ENCODE peak calls at places on chromosomes 3 and 15, in five cellular contexts. L, O, X, Y and N are unnamed samples.

GRCh38 chr3:72352176-72352575 is 496.1 kb downstream of the SHQ1 start:
- DNase-seq in L (no peak), Y (no peak), O (no peak), X (no peak), N (no peak)

GRCh38 chr3:294096-294495 is 97.5 kb downstream of the CHL1 start:
- DNase-seq in L (no peak), Y (no peak), X (no peak), O (no peak), N (no peak)

GRCh38 chr3:183478501-183478900 is 50.1 kb upstream of the MCF2L2 start:
- DNase-seq in X (no peak), L (no peak), Y (no peak), O (no peak), N (no peak)

GRCh38 chr3:46114324-46114988 is 87.2 kb upstream of the XCR1 start:
- DNase-seq in Y (peak), X (no peak), L (no peak), O (no peak), N (no peak)

GRCh38 chr3:134348524-134348923 is 25.7 kb downstream of the AMOTL2 start:
- DNase-seq in X (no peak), Y (no peak), L (peak), O (no peak), N (peak)

GRCh38 chr15:98881526-98882517 is 125.8 kb downstream of the PGPEP1L start:
- DNase-seq in Y (peak), L (peak), X (no peak), O (peak), N (peak)

GRCh38 chr15:95300958-95301357 is 1029.5 kb upstream of the NR2F2 start:
- DNase-seq in L (no peak), O (no peak), X (no peak), Y (no peak), N (no peak)

GRCh38 chr15:88630141-88630721 is 8.6 kb upstream of the ISG20 start:
- DNase-seq in L (no peak), Y (no peak), X (no peak), O (no peak), N (no peak)

GRCh38 chr3:46258525-46258924 is 16.3 kb downstream of the CCR3 start:
- DNase-seq in O (no peak), Y (no peak), L (no peak), X (no peak), N (no peak)

GRCh38 chr3:13650210-13651056 is 101.5 kb downstream of the FBLN2 start:
- DNase-seq in O (peak), X (no peak), L (peak), Y (peak), N (no peak)

GRCh38 chr15:65666257-65666656 is 44.5 kb downstream of the SLC24A1 start:
- DNase-seq in X (no peak), Y (no peak), O (no peak), L (no peak), N (no peak)

GRCh38 chr15:88232771-88233170 is 23.8 kb downstream of the NTRK3 start:
- DNase-seq in L (no peak), O (no peak), Y (no peak), X (no peak), N (no peak)

GRCh38 chr3:89180334-89180733 is 72.9 kb downstream of the EPHA3 start:
- DNase-seq in X (no peak), L (no peak), Y (no peak), O (no peak), N (no peak)

GRCh38 chr3:55692295-55692957 is 205.3 kb upstream of the WNT5A start:
- DNase-seq in X (no peak), Y (no peak), O (no peak), L (no peak), N (no peak)

GRCh38 chr15:44081223-44082013 is 113.7 kb downstream of the FRMD5 start:
- DNase-seq in X (no peak), Y (no peak), L (no peak), O (no peak), N (no peak)

GRCh38 chr3:155323063-155323666 is 29.7 kb upstream of the STRIT1 start:
- DNase-seq in L (peak), X (peak), Y (peak), O (peak), N (peak)

GRCh38 chr15:59237119-59237853 is 30.6 kb downstream of the LDHAL6B start:
- DNase-seq in X (no peak), Y (no peak), O (no peak), L (no peak), N (no peak)

GRCh38 chr3:23710555-23710954 is 95.2 kb upstream of the UBE2E1 start:
- DNase-seq in O (peak), L (no peak), X (no peak), Y (no peak), N (no peak)

GRCh38 chr3:72903004-72903403 is 15.2 kb downstream of the GXYLT2 start:
- DNase-seq in X (no peak), O (no peak), L (no peak), Y (peak), N (peak)

GRCh38 chr3:194804796-194805195 is 119.1 kb downstream of the FAM43A start:
- DNase-seq in X (no peak), O (no peak), Y (no peak), L (no peak), N (no peak)

GRCh38 chr15:48718646-48719045 is 73.1 kb upstream of the FBN1 start:
- DNase-seq in L (no peak), Y (no peak), O (no peak), X (no peak), N (no peak)

GRCh38 chr3:171986755-171987535 is 52.4 kb upstream of the FNDC3B start:
- DNase-seq in Y (no peak), X (no peak), O (no peak), L (no peak), N (no peak)

GRCh38 chr3:186779204-186779603 is 4.2 kb upstream of the EIF4A2 start:
- DNase-seq in L (no peak), O (no peak), X (no peak), Y (no peak), N (no peak)

GRCh38 chr15:70541511-70541910 is 221.8 kb downstream of the UACA start:
- DNase-seq in Y (no peak), O (no peak), L (no peak), X (no peak), N (no peak)

GRCh38 chr3:187336322-187336721 is 31.9 kb upstream of the RTP4 start:
- DNase-seq in Y (no peak), L (no peak), O (no peak), X (no peak), N (no peak)

GRCh38 chr15:57384816-57385215 is 8.5 kb downstream of the CGNL1 start:
- DNase-seq in L (no peak), X (no peak), O (no peak), Y (peak), N (no peak)

GRCh38 chr3:126130081-126130855 is 46.3 kb upstream of the SLC41A3 start:
- DNase-seq in O (no peak), L (no peak), X (no peak), Y (no peak), N (peak)

GRCh38 chr15:31069360-31070000 is 32.0 kb downstream of the TRPM1 start:
- DNase-seq in Y (peak), O (no peak), X (no peak), L (no peak), N (no peak)

GRCh38 chr3:129607391-129608068 is 1.1 kb upstream of the PLXND1 start:
- DNase-seq in X (no peak), O (no peak), Y (no peak), L (no peak), N (no peak)
- TF ChIP-seq EZH2 in X (no peak), O (no peak), Y (no peak), L (no peak), N (no peak)

DNA sequence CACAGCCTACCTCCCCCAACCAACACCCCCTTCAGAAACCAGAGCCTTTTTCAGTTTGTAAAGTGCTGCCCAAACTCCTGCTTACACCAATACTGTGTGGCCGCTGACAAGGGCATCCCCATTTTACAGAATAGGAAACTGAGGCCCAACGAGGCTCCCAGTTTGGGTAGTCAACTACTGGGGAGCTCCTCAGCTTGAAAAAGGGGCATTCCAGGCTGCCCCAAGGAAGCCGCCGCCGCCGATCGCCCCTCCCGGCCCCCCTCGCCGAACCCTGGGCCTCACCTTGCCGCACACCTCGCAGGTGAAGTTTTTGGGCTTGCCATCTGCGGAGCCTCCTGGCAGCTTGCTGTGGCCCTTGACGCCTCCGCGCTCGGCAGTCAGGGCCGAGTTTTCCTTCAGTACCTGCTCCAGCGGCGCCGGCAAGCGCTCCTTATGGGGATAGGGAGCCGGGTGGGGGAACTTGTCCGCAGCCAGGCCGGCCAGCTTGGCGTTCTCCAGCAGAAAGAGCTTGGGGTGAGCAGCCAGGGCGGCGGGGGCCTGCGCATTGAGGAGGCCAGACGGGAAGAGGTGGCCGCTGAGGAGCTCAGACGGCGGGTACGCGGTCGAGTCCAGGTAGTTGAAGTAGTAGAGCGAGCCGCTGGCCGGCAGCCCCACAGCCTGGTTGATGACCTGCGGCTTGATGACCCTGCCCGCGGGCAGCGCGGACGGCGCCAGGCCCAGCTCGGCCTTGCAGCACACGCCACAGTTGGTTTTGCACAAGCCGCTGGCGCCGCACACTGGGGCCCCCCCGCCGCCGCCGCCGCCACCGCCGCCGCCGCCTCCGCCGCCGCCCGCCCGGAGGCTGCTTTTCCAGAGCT is 1.4 kb downstream of the FEZF2 start:
- DNase-seq in L (no peak), O (peak), Y (no peak), X (no peak), N (no peak)
- TF ChIP-seq EZH2 in L (no peak), O (peak), Y (no peak), X (no peak), N (no peak)

GRCh38 chr3:142604940-142605339 is 8.7 kb downstream of the PLS1 start:
- DNase-seq in O (no peak), X (no peak), L (no peak), Y (no peak), N (no peak)
- TF ChIP-seq EZH2 in O (no peak), X (no peak), L (no peak), Y (no peak), N (no peak)

GRCh38 chr3:32595318-32595717 is 24.7 kb upstream of the DYNC1LI1 start:
- DNase-seq in L (no peak), Y (no peak), X (no peak), O (no peak), N (no peak)

GRCh38 chr3:32591960-32592462 is 21.4 kb upstream of the DYNC1LI1 start:
- DNase-seq in L (no peak), X (no peak), Y (no peak), O (peak), N (no peak)

GRCh38 chr3:32596926-32597369 is 26.3 kb upstream of the DYNC1LI1 start:
- DNase-seq in Y (no peak), O (no peak), L (no peak), X (no peak), N (no peak)

GRCh38 chr3:32593903-32594525 is 23.4 kb upstream of the DYNC1LI1 start:
- DNase-seq in X (no peak), Y (no peak), L (no peak), O (no peak), N (no peak)

GRCh38 chr3:32592696-32593353 is 22.2 kb upstream of the DYNC1LI1 start:
- DNase-seq in O (peak), L (no peak), X (no peak), Y (no peak), N (no peak)
- TF ChIP-seq EZH2 in O (no peak), L (no peak), X (no peak), Y (no peak), N (no peak)